ENCODE peak calls at places on chromosomes 6 and 20, in five cellular contexts. A is brain microvascular endothelial cell, H is endothelial cell, Z is nephron progenitor cell, U is upper lobe of right lung. W is an unnamed sample.

GRCh38 chr6:121597654-121598053 is 162.2 kb downstream of the GJA1 start:
- DNase-seq in H (no peak), A (peak), Z (no peak), U (no peak), W (no peak)

GRCh38 chr20:51995551-51995951 is 193.2 kb upstream of the SALL4 start:
- DNase-seq in A (no peak), U (no peak), Z (no peak), H (no peak), W (no peak)

GRCh38 chr6:149037026-149037734 is 280.3 kb upstream of the TAB2 start:
- DNase-seq in U (no peak), Z (peak), A (peak), H (no peak), W (no peak)

GRCh38 chr20:31718952-31719643 is 3.6 kb downstream of the BCL2L1 start:
- DNase-seq in A (no peak), H (no peak), U (no peak), Z (no peak), W (no peak)

GRCh38 chr20:21232546-21233280 is 70.4 kb upstream of the XRN2 start:
- DNase-seq in Z (no peak), A (no peak), U (no peak), H (no peak), W (no peak)

GRCh38 chr6:17281100-17281496 is at the start of gene RBM24:
- DNase-seq in U (peak), A (peak), Z (peak), H (peak), W (peak)

GRCh38 chr6:118965354-118965753 is 30.4 kb upstream of the MCM9 start:
- DNase-seq in U (no peak), A (no peak), Z (no peak), H (no peak), W (no peak)

GRCh38 chr20:57570145-57570850 is 9.4 kb downstream of the PCK1 start:
- DNase-seq in H (no peak), Z (no peak), A (no peak), U (no peak), W (no peak)

GRCh38 chr20:22576273-22576672 is 8.1 kb downstream of the FOXA2 start:
- DNase-seq in U (no peak), A (no peak), H (no peak), Z (no peak), W (no peak)

GRCh38 chr20:9068896-9069663 is at the start of gene PLCB4:
- DNase-seq in H (peak), A (peak), U (no peak), Z (no peak), W (peak)

GRCh38 chr6:37882724-37883413 is 63.3 kb downstream of the ZFAND3 start:
- DNase-seq in A (peak), U (no peak), Z (no peak), H (no peak), W (no peak)

GRCh38 chr20:18689557-18689956 is 101.7 kb downstream of the DTD1 start:
- DNase-seq in H (no peak), Z (no peak), U (no peak), A (no peak), W (no peak)

GRCh38 chr6:142444800-142445405 is 143.1 kb downstream of the ADGRG6 start:
- DNase-seq in A (no peak), U (no peak), Z (no peak), H (no peak), W (no peak)

GRCh38 chr6:10837692-10837996 is 695 bp downstream of the MAK start:
- DNase-seq in H (no peak), U (no peak), Z (no peak), A (peak), W (no peak)

GRCh38 chr6:165814669-165815068 is 151.6 kb upstream of the PDE10A start:
- DNase-seq in U (no peak), Z (no peak), H (no peak), A (no peak), W (no peak)

GRCh38 chr6:143940011-143940597 is 68.0 kb downstream of the PLAGL1 start:
- DNase-seq in A (peak), Z (peak), U (no peak), H (peak), W (no peak)
- TF ChIP-seq CTCF in A (peak), Z (peak), U (peak), H (peak), W (peak)

GRCh38 chr6:25641940-25642666 is 9.9 kb upstream of the SCGN start:
- DNase-seq in Z (no peak), H (no peak), U (no peak), A (no peak), W (no peak)
- TF ChIP-seq CTCF in Z (no peak), H (no peak), U (no peak), A (no peak), W (no peak)

GRCh38 chr6:14806101-14806500 is 439.8 kb upstream of the JARID2 start:
- DNase-seq in Z (no peak), A (no peak), H (no peak), U (no peak), W (no peak)

GRCh38 chr6:14802761-14803160 is 443.1 kb upstream of the JARID2 start:
- DNase-seq in Z (no peak), U (no peak), H (no peak), A (no peak), W (no peak)

GRCh38 chr6:14807130-14807529 is 438.7 kb upstream of the JARID2 start:
- DNase-seq in A (no peak), H (no peak), U (no peak), Z (no peak), W (no peak)

GRCh38 chr6:14804444-14805210 is 441.2 kb upstream of the JARID2 start:
- DNase-seq in A (peak), U (peak), H (no peak), Z (no peak), W (no peak)

DNA sequence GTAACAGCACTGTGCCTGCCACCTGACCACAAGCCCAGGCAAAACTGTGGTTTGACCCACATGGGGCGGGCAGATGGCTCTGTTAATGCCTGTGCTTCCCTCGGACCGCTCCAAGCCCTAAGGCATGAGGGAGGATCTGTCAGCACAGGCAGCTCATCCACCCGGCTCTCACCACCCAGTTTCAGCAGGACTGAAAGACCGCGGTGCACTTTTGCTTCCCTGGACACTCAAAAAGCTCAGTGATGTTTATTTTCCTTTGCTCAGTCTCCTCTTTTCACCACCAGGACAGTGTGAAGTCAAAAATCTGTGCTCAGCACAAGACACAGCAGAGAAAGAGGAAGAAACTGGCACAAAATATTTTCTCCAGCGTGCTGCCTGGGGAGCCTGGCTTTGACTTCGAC is 441.9 kb upstream of the JARID2 start:
- DNase-seq in H (no peak), U (no peak), Z (no peak), A (no peak), W (no peak)
- TF ChIP-seq CTCF in H (no peak), U (no peak), Z (no peak), A (no peak), W (no peak)

GRCh38 chr20:3038454-3038853 is 5.0 kb upstream of the GNRH2 start:
- DNase-seq in Z (no peak), H (no peak), U (no peak), A (no peak), W (no peak)
- TF ChIP-seq CTCF in Z (no peak), H (no peak), U (no peak), A (no peak), W (no peak)

DNA sequence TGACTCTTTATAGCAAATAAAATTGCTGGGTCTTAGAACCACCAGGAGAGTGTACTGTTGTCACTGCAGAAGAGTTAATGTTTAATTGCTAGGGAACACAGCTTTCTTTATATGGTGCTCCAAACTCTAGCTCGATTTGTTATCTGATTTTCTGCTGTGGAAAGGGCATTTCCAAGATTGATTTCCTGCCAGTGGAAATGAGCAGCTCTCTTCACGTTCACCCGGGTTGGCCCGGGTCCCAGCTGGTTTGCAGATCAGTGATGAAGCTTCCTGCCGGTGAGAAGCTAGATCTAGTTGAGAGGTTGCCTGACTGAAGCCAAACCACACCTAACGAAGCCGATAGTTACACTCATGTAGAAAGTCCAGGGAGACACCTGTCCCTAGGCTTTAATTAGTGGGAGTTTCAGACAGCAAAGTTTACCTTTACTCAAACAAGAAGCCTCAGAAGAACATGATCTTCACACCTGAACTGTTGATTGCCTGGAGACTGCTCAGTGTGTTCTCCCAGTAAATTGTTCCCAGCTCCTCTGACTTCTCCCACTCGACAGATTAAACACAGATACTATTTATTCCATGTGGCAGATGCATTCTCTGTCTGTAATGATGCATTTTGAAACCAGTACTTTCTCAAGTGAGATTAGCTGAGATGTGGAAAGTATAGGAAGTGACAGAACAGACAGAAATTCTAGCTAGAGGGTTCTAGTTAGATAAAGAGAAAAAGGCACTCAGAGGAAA is 27.8 kb downstream of the PAQR8 start:
- DNase-seq in H (no peak), Z (no peak), A (peak), U (peak), W (no peak)
- TF ChIP-seq CTCF in H (no peak), Z (no peak), A (peak), U (no peak), W (no peak)

W was measured in progenitor cell of endocrine pancreas.